ENCODE peak calls at places on chromosome 15, in seven cellular contexts. U, O, B, V, J, W and Y are unnamed samples.
A peak's percentile ranks its signal among the peaks of the same experiment; 100 is the strongest.

GRCh38 chr15:42749266-42749665 is 12.3 kb upstream of the CDAN1 start:
- DNase-seq in W (no peak), B (no peak), J (no peak), V (no peak), U (no peak), O (no peak), Y (no peak)

GRCh38 chr15:39591896-39592315 is 11.0 kb downstream of the THBS1 start:
- DNase-seq in J (no peak), O (no peak), U (no peak), V (peak; percentile 33), B (no peak), W (peak; percentile 62), Y (no peak)

GRCh38 chr15:80162059-80162554 is 9.3 kb downstream of the FAH start:
- DNase-seq in W (peak; percentile 72), J (peak; percentile 16), B (no peak), O (no peak), V (peak; percentile 83), U (no peak), Y (no peak)

GRCh38 chr15:52306270-52306669 is 10.7 kb upstream of the MYO5C start:
- DNase-seq in V (peak; percentile 60), O (no peak), J (peak; percentile 86), B (no peak), W (peak; percentile 70), U (no peak), Y (no peak)

GRCh38 chr15:73383310-73384185 is 14.8 kb upstream of the HCN4 start:
- DNase-seq in W (no peak), O (no peak), U (no peak), V (no peak), J (no peak), B (no peak), Y (no peak)

GRCh38 chr15:47887181-47887580 is 169.9 kb downstream of the SEMA6D start:
- DNase-seq in U (no peak), B (no peak), J (no peak), W (no peak), O (no peak), V (no peak), Y (no peak)

GRCh38 chr15:43410572-43411214 is 39.8 kb downstream of the TUBGCP4 start:
- DNase-seq in B (no peak), W (peak; percentile 70), O (no peak), V (peak; percentile 75), J (peak; percentile 10), U (no peak), Y (no peak)

GRCh38 chr15:45023659-45024320 is 795 bp downstream of the SORD start:
- DNase-seq in O (no peak), U (no peak), B (no peak), W (peak; percentile 9), J (peak; percentile 41), V (peak; percentile 14), Y (no peak)

GRCh38 chr15:28885289-28885629 is 515 bp upstream of the APBA2 start:
- DNase-seq in U (no peak), B (no peak), V (no peak), W (no peak), J (no peak), O (no peak), Y (no peak)

GRCh38 chr15:100759698-100760356 is 119.8 kb upstream of the ALDH1A3 start:
- DNase-seq in B (no peak), W (peak; percentile 34), O (no peak), U (no peak), J (peak; percentile 87), V (peak; percentile 79), Y (no peak)

GRCh38 chr15:66622677-66623076 is 56.9 kb upstream of the LCTL start:
- DNase-seq in U (no peak), V (peak; percentile 37), W (no peak), J (peak; percentile 1), B (no peak), O (no peak), Y (no peak)

GRCh38 chr15:88995449-88995848 is 82.3 kb upstream of the MFGE8 start:
- DNase-seq in B (no peak), W (peak; percentile 32), O (no peak), V (peak; percentile 22), J (peak; percentile 31), U (no peak), Y (no peak)

GRCh38 chr15:57510647-57511046 is 81.1 kb upstream of the MYZAP start:
- DNase-seq in J (peak; percentile 9), U (no peak), B (no peak), V (peak; percentile 55), W (peak; percentile 96), O (no peak), Y (no peak)

GRCh38 chr15:85024509-85025336 is 43.1 kb downstream of the PDE8A start:
- DNase-seq in O (no peak), U (no peak), V (peak; percentile 59), W (no peak), B (no peak), J (peak; percentile 74), Y (no peak)

GRCh38 chr15:85725564-85725963 is 69.2 kb downstream of the KLHL25 start:
- DNase-seq in B (no peak), J (peak; percentile 46), U (no peak), V (no peak), W (no peak), O (no peak), Y (no peak)

GRCh38 chr15:64224508-64224907 is 61.7 kb upstream of the PPIB start:
- DNase-seq in U (no peak), J (peak; percentile 77), V (peak; percentile 82), W (peak; percentile 82), B (peak; percentile 33), O (no peak), Y (no peak)

GRCh38 chr15:38941399-38941953 is 376.9 kb upstream of the RASGRP1 start:
- DNase-seq in O (peak; percentile 25), J (peak; percentile 18), W (no peak), U (no peak), B (no peak), V (no peak), Y (no peak)

GRCh38 chr15:89129123-89129815 is 41.0 kb downstream of the ABHD2 start:
- DNase-seq in U (peak; percentile 73), B (peak; percentile 60), W (peak; percentile 49), J (peak; percentile 40), V (peak; percentile 46), O (no peak), Y (peak; percentile 50)

GRCh38 chr15:66164788-66165187 is 88.8 kb downstream of the MEGF11 start:
- DNase-seq in W (no peak), V (no peak), O (no peak), B (no peak), J (no peak), U (no peak), Y (no peak)

GRCh38 chr15:83769411-83769960 is 115.6 kb downstream of the ADAMTSL3 start:
- DNase-seq in J (no peak), U (no peak), O (no peak), B (no peak), W (peak; percentile 16), V (no peak), Y (no peak)

GRCh38 chr15:94282269-94283250 is 51.2 kb downstream of the MCTP2 start:
- DNase-seq in O (no peak), W (peak; percentile 14), J (peak; percentile 26), B (no peak), V (peak; percentile 14), U (no peak), Y (no peak)

DNA sequence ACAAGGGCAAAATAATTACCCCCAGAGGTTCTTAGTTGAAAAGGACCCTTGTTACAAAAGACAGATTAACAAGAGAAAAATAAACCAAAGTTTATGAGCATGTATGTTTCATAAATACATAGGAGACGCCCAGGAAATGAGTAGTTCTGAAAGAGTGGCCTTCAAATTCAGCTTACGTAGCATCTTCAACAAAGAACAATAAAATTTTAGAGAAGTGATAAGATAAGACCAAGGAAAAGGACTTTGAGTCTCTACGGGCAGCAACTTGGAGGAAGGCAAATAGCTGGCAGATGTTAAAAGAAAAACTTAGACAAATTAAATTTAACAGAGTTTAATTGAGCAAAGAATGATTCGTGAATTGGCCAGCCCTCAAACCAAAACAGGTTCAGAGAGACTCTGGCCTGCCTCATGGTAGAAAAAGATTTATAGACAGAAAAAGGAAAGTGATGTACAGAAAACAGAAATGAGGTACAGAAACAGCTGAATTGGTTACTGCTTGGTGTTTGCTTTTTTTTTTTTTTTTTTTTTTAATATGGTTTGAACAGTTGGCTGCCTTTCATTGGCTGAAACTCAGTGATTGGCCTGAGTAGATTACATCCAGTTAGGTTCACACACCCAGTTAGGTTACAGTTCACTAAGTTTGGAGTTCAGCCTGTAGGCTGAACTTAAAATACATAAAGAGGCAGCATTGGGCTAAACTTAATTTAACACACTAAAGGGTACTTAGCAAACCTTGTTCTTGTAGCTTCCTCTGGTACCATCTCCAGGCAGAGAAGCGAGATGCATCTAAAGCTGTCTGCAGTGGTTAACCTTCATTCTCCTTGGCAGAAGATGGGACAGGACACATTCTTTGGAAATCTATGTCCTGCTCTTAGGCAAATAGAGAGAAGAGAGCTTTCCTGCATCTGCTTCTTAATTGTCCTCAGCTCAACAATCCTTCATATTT is 23.2 kb downstream of the C2CD4B start:
- DNase-seq in W (peak; percentile 91), V (peak; percentile 78), B (no peak), O (no peak), J (no peak), U (no peak), Y (no peak)
- H3K4me3 ChIP-seq in W (no peak overlapping the region), V (no peak overlapping the region), B (no peak overlapping the region), O (no peak overlapping the region), J (no peak overlapping the region), U (no peak overlapping the region), Y (no peak overlapping the region)

DNA sequence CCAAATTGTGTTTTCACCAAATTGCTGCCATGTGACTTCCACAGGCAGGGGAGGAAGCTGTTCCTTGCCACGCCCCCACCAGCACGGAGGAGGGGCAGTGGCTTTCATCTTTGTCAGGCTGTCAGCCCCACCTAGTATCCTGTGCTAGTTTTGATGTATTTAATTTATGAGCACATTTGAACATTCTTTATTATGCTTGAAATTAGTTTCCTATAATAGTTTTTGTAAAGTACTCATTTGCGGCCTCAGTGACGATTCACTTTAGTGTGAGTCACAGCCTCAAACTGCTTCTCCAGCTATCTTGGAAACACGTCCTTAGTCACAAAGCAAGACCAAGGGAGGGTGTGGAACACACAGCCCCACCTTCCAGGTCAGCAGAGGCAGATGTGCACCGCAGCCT is 239.9 kb upstream of the ATP10A start:
- DNase-seq in U (no peak), V (no peak), B (no peak), J (peak; percentile 61), O (no peak), W (no peak), Y (no peak)
- H3K4me3 ChIP-seq in U (no peak overlapping the region), V (no peak overlapping the region), B (no peak overlapping the region), J (peak overlapping the region; percentile 21), O (no peak overlapping the region), W (no peak overlapping the region), Y (no peak overlapping the region)

GRCh38 chr15:68208641-68209240 is 3.6 kb upstream of the CALML4 start:
- DNase-seq in V (no peak), O (peak; percentile 13), J (no peak), W (no peak), U (no peak), B (no peak), Y (no peak)
- H3K4me3 ChIP-seq in V (no peak overlapping the region), O (no peak overlapping the region), J (no peak overlapping the region), W (no peak overlapping the region), U (no peak overlapping the region), B (no peak overlapping the region), Y (no peak overlapping the region)

DNA sequence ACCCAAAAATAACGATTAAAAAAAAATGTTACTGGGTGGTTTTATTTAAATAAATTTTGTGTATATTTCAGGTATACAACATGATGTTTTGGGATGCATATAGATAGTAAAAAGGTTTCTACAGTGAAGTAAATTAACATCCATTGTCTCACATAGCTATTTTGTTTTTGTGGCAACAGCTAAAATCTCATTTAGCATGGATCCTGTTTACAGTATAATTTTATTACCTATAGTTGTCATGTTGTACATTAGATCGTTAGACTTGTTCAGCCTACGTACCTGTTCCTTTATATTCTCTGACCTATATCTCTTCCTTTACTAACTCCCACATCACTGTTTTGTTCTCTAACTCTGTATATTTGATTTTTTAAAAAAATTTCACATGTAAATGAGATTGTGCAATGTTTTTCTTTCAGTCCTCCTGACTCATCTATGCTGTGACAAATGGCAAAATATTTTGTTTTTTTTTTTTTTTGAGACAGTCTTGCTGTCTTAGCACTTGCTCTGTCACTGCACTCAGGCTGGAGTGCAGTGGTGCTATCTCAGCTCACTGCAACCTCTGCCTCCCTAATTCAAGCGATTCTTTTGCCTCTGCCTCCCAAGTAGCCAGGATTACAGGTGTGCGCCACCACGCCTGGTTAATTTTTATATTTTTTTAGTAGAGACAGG is 45.6 kb downstream of the OIP5 start:
- DNase-seq in O (no peak), U (no peak), V (peak; percentile 23), B (no peak), W (peak; percentile 47), J (peak; percentile 74), Y (no peak)
- H3K4me3 ChIP-seq in O (no peak overlapping the region), U (no peak overlapping the region), V (no peak overlapping the region), B (no peak overlapping the region), W (no peak overlapping the region), J (no peak overlapping the region), Y (no peak overlapping the region)